ENCODE peak calls at places on chromosomes 2 and 18, in four cellular contexts. One of them, this sample, is unnamed.

GRCh38 chr2:38572167-38572566 is 30.6 kb downstream of the HNRNPLL start:
- DNase-seq in WTC11: no peak
- DNase-seq in A549: no peak
- DNase-seq in K562: peak
- DNase-seq in this sample: no peak

GRCh38 chr2:3597567-3597966 is 2.7 kb downstream of the COLEC11 start:
- DNase-seq in WTC11: no peak
- DNase-seq in A549: no peak
- DNase-seq in K562: no peak
- DNase-seq in this sample: no peak

GRCh38 chr2:219980666-219981065 is 353.2 kb downstream of the SLC4A3 start:
- DNase-seq in WTC11: no peak
- DNase-seq in A549: no peak
- DNase-seq in K562: no peak
- DNase-seq in this sample: no peak

GRCh38 chr2:160282063-160282580 is 82.0 kb upstream of the ITGB6 start:
- DNase-seq in WTC11: no peak
- DNase-seq in A549: no peak
- DNase-seq in K562: no peak
- DNase-seq in this sample: no peak

GRCh38 chr2:60641866-60642788 is 88.7 kb upstream of the BCL11A start:
- DNase-seq in WTC11: peak
- DNase-seq in A549: peak
- DNase-seq in K562: peak
- DNase-seq in this sample: peak

GRCh38 chr18:24369420-24369819 is 28.2 kb downstream of the OSBPL1A start:
- DNase-seq in WTC11: no peak
- DNase-seq in A549: no peak
- DNase-seq in K562: no peak
- DNase-seq in this sample: no peak

GRCh38 chr2:47193607-47194006 is 38.5 kb upstream of the STPG4 start:
- DNase-seq in WTC11: no peak
- DNase-seq in A549: no peak
- DNase-seq in K562: no peak
- DNase-seq in this sample: no peak

GRCh38 chr2:47501374-47502200 is 98.6 kb downstream of the MSH2 start:
- DNase-seq in WTC11: no peak
- DNase-seq in A549: no peak
- DNase-seq in K562: no peak
- DNase-seq in this sample: no peak

GRCh38 chr2:68447118-68447517 is 20.0 kb downstream of the FBXO48 start:
- DNase-seq in WTC11: no peak
- DNase-seq in A549: no peak
- DNase-seq in K562: no peak
- DNase-seq in this sample: no peak

GRCh38 chr2:181106789-181107418 is 126.5 kb downstream of the UBE2E3 start:
- DNase-seq in WTC11: no peak
- DNase-seq in A549: peak
- DNase-seq in K562: no peak
- DNase-seq in this sample: no peak

GRCh38 chr2:108169982-108170625 is 69.7 kb upstream of the SULT1C3 start:
- DNase-seq in WTC11: no peak
- DNase-seq in A549: peak
- DNase-seq in K562: no peak
- DNase-seq in this sample: peak

GRCh38 chr2:111068435-111069058 is 52.2 kb upstream of the BCL2L11 start:
- DNase-seq in WTC11: no peak
- DNase-seq in A549: no peak
- DNase-seq in K562: no peak
- DNase-seq in this sample: no peak

GRCh38 chr2:48248251-48248933 is 281.6 kb upstream of the STON1 start:
- DNase-seq in WTC11: no peak
- DNase-seq in A549: peak
- DNase-seq in K562: no peak
- DNase-seq in this sample: peak

DNA sequence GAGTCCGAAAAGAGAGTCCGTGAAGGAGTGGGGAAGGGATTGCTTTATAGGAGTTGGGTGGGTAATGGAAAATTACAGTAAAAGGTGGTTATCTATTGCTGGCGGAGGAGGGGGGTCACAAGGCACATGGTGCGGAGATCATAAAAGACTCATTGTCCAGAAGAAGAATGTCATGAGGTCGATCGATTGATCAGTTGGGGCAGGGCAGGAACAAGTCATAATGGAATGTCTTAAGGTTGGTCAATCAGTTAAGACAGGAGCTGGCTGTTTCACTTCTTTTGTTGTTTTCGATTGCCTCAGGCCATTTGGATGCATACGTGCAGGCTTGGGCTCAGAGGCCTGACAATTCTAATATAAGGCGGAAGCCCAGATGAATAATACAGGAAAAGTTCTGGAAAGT is 473.0 kb upstream of the TNP1 start:
- DNase-seq in WTC11: no peak
- DNase-seq in A549: no peak
- DNase-seq in K562: no peak
- DNase-seq in this sample: peak
- TF ChIP-seq HMGXB4 in WTC11: no peak
- TF ChIP-seq HMGXB4 in A549: no peak
- TF ChIP-seq HMGXB4 in K562: no peak
- TF ChIP-seq HMGXB4 in this sample: no peak

GRCh38 chr2:177772529-177772928 is 300.0 kb downstream of the PDE11A start:
- DNase-seq in WTC11: no peak
- DNase-seq in A549: no peak
- DNase-seq in K562: peak
- DNase-seq in this sample: peak

GRCh38 chr2:177763532-177764265 is 308.9 kb downstream of the PDE11A start:
- DNase-seq in WTC11: peak
- DNase-seq in A549: peak
- DNase-seq in K562: peak
- DNase-seq in this sample: peak

GRCh38 chr2:177771191-177771590 is 301.4 kb downstream of the PDE11A start:
- DNase-seq in WTC11: no peak
- DNase-seq in A549: no peak
- DNase-seq in K562: no peak
- DNase-seq in this sample: peak

DNA sequence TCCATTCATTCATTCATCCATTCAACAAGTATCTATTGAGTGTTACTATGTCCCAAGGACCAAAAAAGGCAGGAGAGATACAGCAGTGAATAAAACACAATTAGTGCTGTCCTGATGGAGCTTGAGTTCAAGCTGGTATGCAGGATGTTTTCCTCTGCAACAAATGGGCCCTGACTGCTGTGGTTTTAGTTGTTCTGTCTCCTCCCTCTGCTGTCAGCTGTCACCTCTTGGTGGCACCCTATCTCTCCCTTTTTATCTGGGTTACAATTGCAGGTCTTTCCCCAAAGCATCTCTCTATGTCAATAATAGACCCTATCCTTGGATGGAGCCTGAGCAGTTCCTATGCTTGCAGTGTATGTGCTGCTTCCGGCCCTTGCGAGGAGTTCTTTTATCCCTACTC is 304.8 kb downstream of the PDE11A start:
- DNase-seq in WTC11: no peak
- DNase-seq in A549: no peak
- DNase-seq in K562: no peak
- DNase-seq in this sample: no peak
- TF ChIP-seq HMGXB4 in WTC11: no peak
- TF ChIP-seq HMGXB4 in A549: no peak
- TF ChIP-seq HMGXB4 in K562: no peak
- TF ChIP-seq HMGXB4 in this sample: no peak

GRCh38 chr2:201621293-201621999 is 21.9 kb downstream of the TMEM237 start:
- DNase-seq in WTC11: no peak
- DNase-seq in A549: no peak
- DNase-seq in K562: no peak
- DNase-seq in this sample: no peak

GRCh38 chr2:201618744-201619654 is 24.3 kb downstream of the TMEM237 start:
- DNase-seq in WTC11: peak
- DNase-seq in A549: no peak
- DNase-seq in K562: peak
- DNase-seq in this sample: no peak

DNA sequence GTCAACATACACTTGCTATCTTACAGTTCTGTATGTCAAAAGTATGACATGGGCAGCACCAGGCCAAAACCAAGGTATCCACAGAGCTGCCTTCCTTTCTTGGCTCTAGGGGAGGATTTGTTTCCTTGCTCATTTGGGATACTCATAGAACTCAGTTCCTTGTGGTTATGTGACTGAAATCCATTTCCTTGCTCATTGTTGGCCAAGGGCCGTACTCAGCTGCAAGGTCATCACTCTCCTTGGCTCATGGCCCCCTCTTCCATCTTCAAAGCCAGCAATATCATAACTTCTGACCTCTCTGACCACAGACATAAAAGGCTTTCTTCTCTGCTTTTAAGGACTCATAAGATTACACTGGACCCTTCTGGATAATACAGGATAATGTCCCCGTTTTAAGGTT is 21.0 kb downstream of the TMEM237 start:
- DNase-seq in WTC11: no peak
- DNase-seq in A549: no peak
- DNase-seq in K562: no peak
- DNase-seq in this sample: no peak
- TF ChIP-seq HMGXB4 in WTC11: no peak
- TF ChIP-seq HMGXB4 in A549: no peak
- TF ChIP-seq HMGXB4 in K562: no peak
- TF ChIP-seq HMGXB4 in this sample: no peak

GRCh38 chr18:41150316-41150715 is 804.7 kb upstream of the PIK3C3 start:
- DNase-seq in WTC11: no peak
- DNase-seq in A549: no peak
- DNase-seq in K562: no peak
- DNase-seq in this sample: no peak

GRCh38 chr18:41145526-41145925 is 809.5 kb upstream of the PIK3C3 start:
- DNase-seq in WTC11: no peak
- DNase-seq in A549: no peak
- DNase-seq in K562: no peak
- DNase-seq in this sample: no peak

GRCh38 chr18:41146301-41146700 is 808.7 kb upstream of the PIK3C3 start:
- DNase-seq in WTC11: no peak
- DNase-seq in A549: no peak
- DNase-seq in K562: no peak
- DNase-seq in this sample: no peak

GRCh38 chr18:41140506-41140905 is 814.5 kb upstream of the PIK3C3 start:
- DNase-seq in WTC11: no peak
- DNase-seq in A549: no peak
- DNase-seq in K562: no peak
- DNase-seq in this sample: no peak

GRCh38 chr18:41144444-41144843 is 810.6 kb upstream of the PIK3C3 start:
- DNase-seq in WTC11: no peak
- DNase-seq in A549: no peak
- DNase-seq in K562: no peak
- DNase-seq in this sample: no peak
- TF ChIP-seq HMGXB4 in WTC11: no peak
- TF ChIP-seq HMGXB4 in A549: no peak
- TF ChIP-seq HMGXB4 in K562: no peak
- TF ChIP-seq HMGXB4 in this sample: no peak

DNA sequence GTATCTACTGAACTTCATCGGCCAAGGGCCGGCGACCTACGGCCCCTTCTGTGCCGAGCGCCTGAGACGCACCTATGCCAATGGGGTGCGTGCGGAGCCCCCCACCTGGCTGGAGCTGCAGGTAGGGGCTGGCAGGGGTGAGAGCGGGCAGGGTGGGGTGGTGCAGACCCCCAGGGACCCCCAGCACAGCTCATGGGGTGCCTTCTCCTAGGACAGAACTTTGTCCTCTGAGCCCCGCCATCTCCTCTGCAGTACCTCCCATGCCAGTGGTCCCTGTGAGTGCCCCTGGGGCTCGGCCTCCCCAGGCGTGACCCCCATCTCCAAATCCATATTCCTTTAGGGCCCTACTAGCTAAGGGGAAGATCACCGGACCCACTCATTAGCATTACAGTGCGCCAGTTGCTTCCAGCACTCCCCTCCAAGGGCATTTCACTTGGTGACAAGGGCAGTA is 23.9 kb upstream of the GPR17 start:
- DNase-seq in WTC11: peak
- DNase-seq in A549: no peak
- DNase-seq in K562: no peak
- DNase-seq in this sample: no peak
- TF ChIP-seq HMGXB4 in WTC11: no peak
- TF ChIP-seq HMGXB4 in A549: no peak
- TF ChIP-seq HMGXB4 in K562: no peak
- TF ChIP-seq HMGXB4 in this sample: no peak